ENCODE peak calls at places on chromosomes 3 and 15, in eight cellular contexts. One of them, this sample, is unnamed.

GRCh38 chr3:142152349-142152748 is 3.0 kb upstream of the TFDP2 start:
- DNase-seq in SK-MEL-5: no peak
- DNase-seq in NCI-H774: no peak
- DNase-seq in naive thymus-derived CD4-positive, alpha-beta T cell: no peak
- DNase-seq in transverse colon: no peak
- DNase-seq in C1 segment of cervical spinal cord: no peak
- DNase-seq in AG08395: no peak
- DNase-seq in choroid plexus epithelial cell: no peak
- DNase-seq in this sample: no peak

GRCh38 chr15:84715442-84716035 is 400 bp downstream of the SEC11A start:
- DNase-seq in SK-MEL-5: peak; percentile 15
- DNase-seq in NCI-H774: peak; percentile 26
- DNase-seq in naive thymus-derived CD4-positive, alpha-beta T cell: no peak
- DNase-seq in transverse colon: peak; percentile 31
- DNase-seq in C1 segment of cervical spinal cord: no peak
- DNase-seq in AG08395: no peak
- DNase-seq in choroid plexus epithelial cell: peak; percentile 44
- DNase-seq in this sample: peak; percentile 27

GRCh38 chr15:80913541-80913940 is 76.1 kb downstream of the MESD start:
- DNase-seq in SK-MEL-5: no peak
- DNase-seq in NCI-H774: no peak
- DNase-seq in naive thymus-derived CD4-positive, alpha-beta T cell: no peak
- DNase-seq in transverse colon: no peak
- DNase-seq in C1 segment of cervical spinal cord: no peak
- DNase-seq in AG08395: no peak
- DNase-seq in choroid plexus epithelial cell: no peak
- DNase-seq in this sample: no peak

GRCh38 chr3:186931487-186932280 is 1.4 kb downstream of the ST6GAL1 start:
- DNase-seq in SK-MEL-5: peak; percentile 12
- DNase-seq in NCI-H774: no peak
- DNase-seq in naive thymus-derived CD4-positive, alpha-beta T cell: peak; percentile 48
- DNase-seq in transverse colon: peak; percentile 64
- DNase-seq in C1 segment of cervical spinal cord: peak; percentile 36
- DNase-seq in AG08395: no peak
- DNase-seq in choroid plexus epithelial cell: peak; percentile 69
- DNase-seq in this sample: peak; percentile 65

GRCh38 chr3:45330500-45331295 is 57.7 kb upstream of the LARS2 start:
- DNase-seq in SK-MEL-5: no peak
- DNase-seq in NCI-H774: no peak
- DNase-seq in naive thymus-derived CD4-positive, alpha-beta T cell: no peak
- DNase-seq in transverse colon: no peak
- DNase-seq in C1 segment of cervical spinal cord: no peak
- DNase-seq in AG08395: no peak
- DNase-seq in choroid plexus epithelial cell: no peak
- DNase-seq in this sample: no peak

GRCh38 chr3:99638244-99638948 is at the start of gene COL8A1:
- DNase-seq in SK-MEL-5: no peak
- DNase-seq in NCI-H774: no peak
- DNase-seq in naive thymus-derived CD4-positive, alpha-beta T cell: no peak
- DNase-seq in transverse colon: peak; percentile 23
- DNase-seq in C1 segment of cervical spinal cord: peak; percentile 33
- DNase-seq in AG08395: peak; percentile 53
- DNase-seq in choroid plexus epithelial cell: peak; percentile 89
- DNase-seq in this sample: peak; percentile 91

GRCh38 chr15:78024883-78025282 is 52.6 kb downstream of the TBC1D2B start:
- DNase-seq in SK-MEL-5: no peak
- DNase-seq in NCI-H774: no peak
- DNase-seq in naive thymus-derived CD4-positive, alpha-beta T cell: no peak
- DNase-seq in transverse colon: no peak
- DNase-seq in C1 segment of cervical spinal cord: no peak
- DNase-seq in AG08395: no peak
- DNase-seq in choroid plexus epithelial cell: no peak
- DNase-seq in this sample: no peak

GRCh38 chr3:97940034-97940433 is 32.2 kb downstream of the RIOX2 start:
- DNase-seq in SK-MEL-5: peak; percentile 18
- DNase-seq in NCI-H774: no peak
- DNase-seq in naive thymus-derived CD4-positive, alpha-beta T cell: peak; percentile 5
- DNase-seq in transverse colon: no peak
- DNase-seq in C1 segment of cervical spinal cord: no peak
- DNase-seq in AG08395: no peak
- DNase-seq in choroid plexus epithelial cell: peak; percentile 22
- DNase-seq in this sample: no peak

GRCh38 chr3:143973352-143974021 is 1.9 kb downstream of the DIPK2A start:
- DNase-seq in SK-MEL-5: peak; percentile 44
- DNase-seq in NCI-H774: no peak
- DNase-seq in naive thymus-derived CD4-positive, alpha-beta T cell: no peak
- DNase-seq in transverse colon: peak; percentile 10
- DNase-seq in C1 segment of cervical spinal cord: no peak
- DNase-seq in AG08395: no peak
- DNase-seq in choroid plexus epithelial cell: peak; percentile 45
- DNase-seq in this sample: peak; percentile 37

GRCh38 chr15:65939901-65940617 is 70.8 kb downstream of the RAB11A start:
- DNase-seq in SK-MEL-5: no peak
- DNase-seq in NCI-H774: peak; percentile 79
- DNase-seq in naive thymus-derived CD4-positive, alpha-beta T cell: no peak
- DNase-seq in transverse colon: no peak
- DNase-seq in C1 segment of cervical spinal cord: no peak
- DNase-seq in AG08395: peak; percentile 96
- DNase-seq in choroid plexus epithelial cell: peak; percentile 88
- DNase-seq in this sample: peak; percentile 86

GRCh38 chr3:154126651-154127050 is 5.5 kb downstream of the ARHGEF26 start:
- DNase-seq in SK-MEL-5: no peak
- DNase-seq in NCI-H774: no peak
- DNase-seq in naive thymus-derived CD4-positive, alpha-beta T cell: no peak
- DNase-seq in transverse colon: no peak
- DNase-seq in C1 segment of cervical spinal cord: no peak
- DNase-seq in AG08395: no peak
- DNase-seq in choroid plexus epithelial cell: no peak
- DNase-seq in this sample: no peak

GRCh38 chr3:180277036-180277435 is 240.3 kb upstream of the PEX5L start:
- DNase-seq in SK-MEL-5: peak; percentile 81
- DNase-seq in NCI-H774: no peak
- DNase-seq in naive thymus-derived CD4-positive, alpha-beta T cell: no peak
- DNase-seq in transverse colon: no peak
- DNase-seq in C1 segment of cervical spinal cord: no peak
- DNase-seq in AG08395: no peak
- DNase-seq in choroid plexus epithelial cell: no peak
- DNase-seq in this sample: peak; percentile 6

GRCh38 chr3:71708478-71709098 is 16.6 kb downstream of the EIF4E3 start:
- DNase-seq in SK-MEL-5: no peak
- DNase-seq in NCI-H774: no peak
- DNase-seq in naive thymus-derived CD4-positive, alpha-beta T cell: no peak
- DNase-seq in transverse colon: no peak
- DNase-seq in C1 segment of cervical spinal cord: peak; percentile 24
- DNase-seq in AG08395: no peak
- DNase-seq in choroid plexus epithelial cell: peak; percentile 26
- DNase-seq in this sample: no peak

GRCh38 chr15:60720493-60721231 is 241.7 kb upstream of the ICE2 start:
- DNase-seq in SK-MEL-5: peak; percentile 4
- DNase-seq in NCI-H774: no peak
- DNase-seq in naive thymus-derived CD4-positive, alpha-beta T cell: peak; percentile 52
- DNase-seq in transverse colon: no peak
- DNase-seq in C1 segment of cervical spinal cord: no peak
- DNase-seq in AG08395: no peak
- DNase-seq in choroid plexus epithelial cell: no peak
- DNase-seq in this sample: no peak

This sample was measured in EL.